ENCODE peak calls at places on chromosome 10, in four cellular contexts. One of them, this sample, is unnamed.

GRCh38 chr10:90458571-90458970 is 399.3 kb downstream of the HTR7 start:
- DNase-seq in tibial artery: no peak
- DNase-seq in amniotic stem cell: no peak
- DNase-seq in Right ventricle myocardium superior: no peak
- DNase-seq in this sample: no peak

GRCh38 chr10:120495226-120495625 is 38.2 kb downstream of the PLPP4 start:
- DNase-seq in tibial artery: no peak
- DNase-seq in amniotic stem cell: no peak
- DNase-seq in Right ventricle myocardium superior: no peak
- DNase-seq in this sample: no peak

GRCh38 chr10:106609466-106609865 is 555.0 kb downstream of the SORCS1 start:
- DNase-seq in tibial artery: no peak
- DNase-seq in amniotic stem cell: no peak
- DNase-seq in Right ventricle myocardium superior: no peak
- DNase-seq in this sample: no peak

GRCh38 chr10:124042656-124043309 is 50.6 kb downstream of the CHST15 start:
- DNase-seq in tibial artery: no peak
- DNase-seq in amniotic stem cell: no peak
- DNase-seq in Right ventricle myocardium superior: no peak
- DNase-seq in this sample: no peak

GRCh38 chr10:126123466-126123865 is 227.1 kb downstream of the FANK1 start:
- DNase-seq in tibial artery: no peak
- DNase-seq in amniotic stem cell: no peak
- DNase-seq in Right ventricle myocardium superior: no peak
- DNase-seq in this sample: no peak

GRCh38 chr10:48612241-48612943 is 7.5 kb upstream of the ARHGAP22 start:
- DNase-seq in tibial artery: no peak
- DNase-seq in amniotic stem cell: no peak
- DNase-seq in Right ventricle myocardium superior: no peak
- DNase-seq in this sample: no peak

GRCh38 chr10:60280475-60280874 is 109.2 kb downstream of the ANK3 start:
- DNase-seq in tibial artery: no peak
- DNase-seq in amniotic stem cell: no peak
- DNase-seq in Right ventricle myocardium superior: no peak
- DNase-seq in this sample: no peak

GRCh38 chr10:100670828-100671479 is 74.4 kb upstream of the PAX2 start:
- DNase-seq in tibial artery: no peak
- DNase-seq in amniotic stem cell: no peak
- DNase-seq in Right ventricle myocardium superior: no peak
- DNase-seq in this sample: no peak

GRCh38 chr10:119483001-119483400 is 59.5 kb downstream of the RGS10 start:
- DNase-seq in tibial artery: no peak
- DNase-seq in amniotic stem cell: no peak
- DNase-seq in Right ventricle myocardium superior: no peak
- DNase-seq in this sample: no peak

GRCh38 chr10:84499846-84500245 is 171.5 kb downstream of the CCSER2 start:
- DNase-seq in tibial artery: no peak
- DNase-seq in amniotic stem cell: no peak
- DNase-seq in Right ventricle myocardium superior: no peak
- DNase-seq in this sample: no peak

GRCh38 chr10:79038841-79039201 is 29.9 kb upstream of the ZMIZ1 start:
- DNase-seq in tibial artery: peak
- DNase-seq in amniotic stem cell: no peak
- DNase-seq in Right ventricle myocardium superior: no peak
- DNase-seq in this sample: no peak

GRCh38 chr10:78843495-78843894 is 225.3 kb upstream of the ZMIZ1 start:
- DNase-seq in tibial artery: no peak
- DNase-seq in amniotic stem cell: no peak
- DNase-seq in Right ventricle myocardium superior: no peak
- DNase-seq in this sample: no peak